ENCODE peak calls at places on chromosomes 16 and 17, in nine cellular contexts. F is HTR-8/SVneo, K is T-helper 1 cell, C is endothelial cell of umbilical vein, G is sciatic nerve, S is amniotic stem cell, E is AG08396, M is stomach, Z is ureter. U is an unnamed sample.

GRCh38 chr17:61647044-61647443 is 56.0 kb upstream of the NACA2 start:
- DNase-seq in S (peak), G (no peak), E (peak), K (no peak), F (peak), C (no peak), M (no peak), Z (no peak), U (peak)

GRCh38 chr16:48745541-48745940 is 135.6 kb upstream of the N4BP1 start:
- DNase-seq in E (no peak), C (no peak), K (no peak), S (no peak), M (no peak), G (no peak), F (no peak), Z (no peak), U (no peak)

GRCh38 chr16:66378739-66379570 is 12.5 kb downstream of the CDH5 start:
- DNase-seq in S (no peak), Z (no peak), C (no peak), G (no peak), E (no peak), K (no peak), M (no peak), F (no peak), U (no peak)

GRCh38 chr16:74773431-74774222 is 993 bp downstream of the FA2H start:
- DNase-seq in S (no peak), C (no peak), K (no peak), G (no peak), F (no peak), Z (no peak), M (no peak), E (no peak), U (no peak)

GRCh38 chr17:16942141-16943031 is 29.5 kb downstream of the TNFRSF13B start:
- DNase-seq in K (no peak), F (no peak), S (no peak), G (peak), M (no peak), Z (peak), E (no peak), C (no peak), U (no peak)

GRCh38 chr17:57636985-57637667 is 108.0 kb downstream of the CCDC182 start:
- DNase-seq in Z (no peak), C (no peak), G (no peak), F (no peak), K (no peak), E (no peak), M (no peak), S (no peak), U (no peak)

GRCh38 chr17:74919440-74920305 is 3.4 kb downstream of the USH1G start:
- DNase-seq in C (no peak), S (no peak), K (no peak), E (no peak), Z (no peak), G (no peak), M (peak), F (no peak), U (no peak)

GRCh38 chr16:3180445-3180878 is 7.5 kb upstream of the OR1F1 start:
- DNase-seq in C (no peak), S (no peak), Z (no peak), E (no peak), G (no peak), F (no peak), M (no peak), K (no peak), U (no peak)

GRCh38 chr16:4517812-4518211 is 20.8 kb downstream of the CDIP1 start:
- DNase-seq in M (no peak), G (no peak), F (peak), Z (no peak), K (no peak), E (peak), S (no peak), C (peak), U (no peak)

GRCh38 chr16:55901756-55902155 is 26.6 kb upstream of the CES5A start:
- DNase-seq in F (no peak), E (no peak), Z (no peak), C (no peak), G (no peak), K (no peak), M (no peak), S (no peak), U (no peak)

GRCh38 chr16:27539636-27540035 is 10.1 kb downstream of the GTF3C1 start:
- DNase-seq in K (no peak), C (no peak), Z (no peak), S (no peak), E (no peak), M (no peak), G (no peak), F (no peak), U (no peak)

U was measured in astrocyte of the cerebellum.